ENCODE peak calls at places on chromosomes 11 and 22, in four cellular contexts. R is AG10803, F is fibroblast of the aortic adventitia, S is glutamatergic neuron. J is an unnamed sample.

GRCh38 chr11:76510060-76511047 is 65.5 kb downstream of the EMSY start:
- DNase-seq in R (peak), F (peak), S (no peak), J (no peak)

GRCh38 chr22:50526849-50527801 is 1.7 kb upstream of the SCO2 start:
- DNase-seq in R (peak), F (peak), S (peak), J (no peak)

GRCh38 chr11:70297341-70297740 is 26.9 kb downstream of the PPFIA1 start:
- DNase-seq in R (peak), F (no peak), S (no peak), J (no peak)

GRCh38 chr11:70462818-70463477 is 64.6 kb downstream of the CTTN start:
- DNase-seq in R (no peak), F (no peak), S (no peak), J (no peak)

GRCh38 chr11:69874984-69875673 is 55.9 kb upstream of the FGF3 start:
- DNase-seq in R (no peak), F (no peak), S (no peak), J (no peak)

GRCh38 chr11:43649921-43650320 is 30.6 kb upstream of the HSD17B12 start:
- DNase-seq in R (no peak), F (no peak), S (no peak), J (no peak)

GRCh38 chr22:27836181-27836580 is 34.6 kb upstream of the MN1 start:
- DNase-seq in R (peak), F (no peak), S (no peak), J (no peak)

GRCh38 chr11:9972917-9973504 is 309.1 kb downstream of the SWAP70 start:
- DNase-seq in R (peak), F (peak), S (no peak), J (peak)

GRCh38 chr11:95121687-95122086 is 32.0 kb downstream of the ENDOD1 start:
- DNase-seq in R (no peak), F (no peak), S (no peak), J (no peak)

GRCh38 chr11:85845052-85845631 is 10.0 kb upstream of the CCDC83 start:
- DNase-seq in R (peak), F (peak), S (no peak), J (no peak)

GRCh38 chr22:39292561-39293074 is 26.8 kb downstream of the RPL3 start:
- DNase-seq in R (peak), F (peak), S (no peak), J (peak)

GRCh38 chr22:39290724-39291161 is 28.7 kb downstream of the RPL3 start:
- DNase-seq in R (no peak), F (peak), S (peak), J (no peak)

GRCh38 chr22:39292002-39292401 is 27.4 kb downstream of the RPL3 start:
- DNase-seq in R (no peak), F (no peak), S (no peak), J (no peak)

GRCh38 chr22:39290248-39290720 is 29.1 kb downstream of the RPL3 start:
- DNase-seq in R (no peak), F (no peak), S (no peak), J (no peak)

DNA sequence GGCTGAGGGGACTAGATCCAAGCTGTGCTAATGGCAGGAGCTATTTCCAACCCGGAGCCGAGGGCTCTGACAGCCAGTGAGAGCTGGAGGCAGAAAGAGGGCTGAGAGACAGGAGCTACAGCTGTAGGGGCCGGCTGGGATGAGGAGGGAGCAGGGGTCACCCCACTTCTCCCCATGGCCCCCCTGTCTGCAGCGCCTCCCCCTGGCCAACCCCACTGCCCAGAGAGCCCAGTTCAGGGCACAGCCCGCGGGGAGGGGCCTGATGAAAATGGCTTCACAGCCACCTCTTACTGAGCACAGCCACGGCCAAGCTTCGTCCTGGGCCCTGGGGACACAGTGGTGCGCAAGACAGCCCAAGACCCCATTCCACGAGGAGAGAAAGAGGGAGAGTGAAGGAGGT is 27.9 kb downstream of the RPL3 start:
- DNase-seq in R (no peak), F (no peak), S (no peak), J (no peak)
- TF ChIP-seq CTCF in R (no peak), F (no peak), S (no peak), J (no peak)

DNA sequence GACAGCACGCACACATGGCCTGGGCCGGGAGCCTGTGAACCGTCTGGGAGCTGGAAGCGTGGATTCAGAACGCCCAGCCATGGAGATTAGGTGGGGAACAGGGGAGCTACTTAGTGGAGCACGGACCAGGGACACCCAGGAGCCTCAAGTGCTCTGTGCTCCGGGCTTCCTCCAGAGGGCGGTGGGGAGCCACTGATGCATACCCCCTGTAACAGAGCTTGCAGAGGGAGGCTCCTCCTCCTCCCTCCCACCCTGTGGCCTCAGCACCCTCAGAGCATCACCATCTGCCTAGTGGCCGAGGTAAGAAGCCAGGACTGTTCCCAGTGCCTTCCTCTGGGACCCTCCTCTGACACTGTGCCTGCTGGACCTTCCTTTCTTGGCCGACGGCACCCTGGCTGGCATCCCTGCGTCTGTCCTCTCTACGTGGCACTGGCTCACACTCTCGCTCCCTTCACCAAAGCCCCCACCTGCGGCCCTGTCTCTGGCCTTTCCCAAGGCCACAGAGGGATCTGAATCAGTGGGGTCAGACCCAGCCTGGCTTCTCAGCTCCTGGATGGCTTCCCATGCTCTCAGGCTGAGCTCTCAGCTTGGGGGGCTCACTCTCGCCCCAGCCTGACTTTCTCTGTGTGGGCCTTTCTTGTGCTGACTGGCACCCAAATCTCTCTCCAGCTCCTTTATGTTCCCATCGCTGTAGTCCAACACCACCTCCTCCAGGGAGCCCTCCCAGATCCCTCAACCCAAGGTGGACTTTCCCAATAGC is 780.9 kb downstream of the BRD1 start:
- DNase-seq in R (no peak), F (no peak), S (no peak), J (peak)
- TF ChIP-seq CTCF in R (no peak), F (no peak), S (no peak), J (peak)

GRCh38 chr11:91243065-91243464 is 981.6 kb upstream of the FAT3 start:
- DNase-seq in R (no peak), F (no peak), S (no peak), J (no peak)
- TF ChIP-seq CTCF in R (no peak), F (no peak), S (no peak), J (no peak)

DNA sequence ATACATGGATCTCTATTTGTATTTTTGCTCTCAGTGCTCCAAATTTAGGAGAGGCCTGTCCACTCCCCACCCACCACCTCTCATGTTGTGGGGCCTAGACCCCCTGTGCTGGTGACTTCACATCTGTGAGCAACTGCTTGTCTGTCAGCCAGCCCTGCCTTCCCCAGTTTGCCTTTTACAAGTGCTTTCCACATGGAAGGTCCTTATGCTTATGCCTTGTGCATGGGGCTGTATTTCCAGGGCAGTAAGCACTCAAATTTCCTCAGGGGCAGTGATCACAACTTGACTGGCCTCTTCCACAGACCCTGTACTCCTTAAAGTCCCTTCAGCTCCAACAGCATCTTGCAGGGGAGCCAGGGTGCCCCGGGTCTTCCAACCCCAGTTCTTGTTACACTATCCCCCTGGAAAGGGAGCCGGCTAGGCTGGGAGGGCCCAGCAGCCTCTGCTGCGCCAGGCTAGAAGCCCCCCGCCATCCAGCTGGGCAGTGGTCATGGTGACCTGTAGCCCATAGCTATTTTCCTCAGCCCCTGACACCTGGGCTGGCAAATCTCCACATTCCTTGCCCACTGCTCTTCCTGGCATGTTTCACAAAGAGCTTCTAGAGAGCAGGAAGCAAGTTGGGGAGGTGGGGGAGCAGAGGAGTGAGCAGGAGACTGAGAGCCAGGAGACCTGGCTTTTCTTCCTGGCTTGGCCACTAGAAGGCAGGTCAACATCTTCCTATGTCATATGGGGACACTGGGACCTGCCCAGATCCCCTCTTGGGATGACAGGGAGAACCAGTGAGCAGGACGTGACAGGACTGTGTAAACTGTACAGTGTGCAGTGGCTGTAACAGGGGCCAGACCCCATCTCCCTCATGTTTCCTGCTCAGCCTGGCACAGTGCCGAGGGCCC is 29.7 kb downstream of the GDPD5 start:
- DNase-seq in R (no peak), F (no peak), S (no peak), J (peak)
- TF ChIP-seq CTCF in R (no peak), F (no peak), S (no peak), J (no peak)